ENCODE peak calls at places on chromosome 11, in four cellular contexts. B, V, F and Z are unnamed samples.

GRCh38 chr11:501001-501682 is 5.9 kb downstream of the RNH1 start:
- DNase-seq in B (no peak), V (no peak), F (no peak), Z (no peak)

GRCh38 chr11:9130297-9130696 is 38.9 kb upstream of the SCUBE2 start:
- DNase-seq in F (no peak), V (no peak), B (no peak), Z (no peak)

GRCh38 chr11:77030834-77031414 is 3.3 kb upstream of the B3GNT6 start:
- DNase-seq in B (no peak), V (no peak), F (no peak), Z (no peak)

GRCh38 chr11:118916842-118917388 is 8.8 kb downstream of the BCL9L start:
- DNase-seq in F (peak; percentile 99), B (peak; percentile 85), V (no peak), Z (peak; percentile 75)

GRCh38 chr11:122115520-122116343 is at the start of gene BLID:
- DNase-seq in V (no peak), F (peak; percentile 70), B (peak; percentile 54), Z (peak; percentile 46)

GRCh38 chr11:13118194-13118593 is 109.1 kb downstream of the RASSF10 start:
- DNase-seq in F (no peak), B (peak; percentile 90), V (no peak), Z (peak; percentile 97)

GRCh38 chr11:118401880-118402590 is 629 bp downstream of the ATP5MG start:
- DNase-seq in F (peak; percentile 31), B (peak; percentile 89), V (peak; percentile 17), Z (peak; percentile 92)

GRCh38 chr11:102115557-102115956 is 5.3 kb downstream of the YAP1 start:
- DNase-seq in F (peak; percentile 82), V (peak; percentile 45), B (peak; percentile 69), Z (peak; percentile 79)

GRCh38 chr11:104999716-105000115 is 23.3 kb downstream of the CASP5 start:
- DNase-seq in V (no peak), F (no peak), B (peak; percentile 19), Z (peak; percentile 3)

GRCh38 chr11:62552931-62553838 is 6.6 kb upstream of the AHNAK start:
- DNase-seq in F (peak; percentile 97), B (peak; percentile 98), V (no peak), Z (peak; percentile 96)
- H2AK5ac ChIP-seq in F (no peak overlapping the region), B (peak overlapping the region; percentile 100), V (peak overlapping the region; percentile 27), Z (peak overlapping the region; percentile 99)

GRCh38 chr11:111539426-111540113 is 950 bp upstream of the LAYN start:
- DNase-seq in B (peak; percentile 47), F (no peak), V (no peak), Z (no peak)

GRCh38 chr11:111538407-111539114 is 2.0 kb upstream of the LAYN start:
- DNase-seq in B (peak; percentile 51), V (no peak), F (no peak), Z (peak; percentile 43)

GRCh38 chr11:111541209-111542061 is 915 bp downstream of the LAYN start:
- DNase-seq in F (peak; percentile 77), B (peak; percentile 90), V (peak; percentile 9), Z (peak; percentile 92)

GRCh38 chr11:111540921-111541208 is 345 bp downstream of the LAYN start:
- DNase-seq in B (no peak), F (no peak), V (no peak), Z (no peak)

GRCh38 chr11:111540114-111540920 is at the start of gene LAYN:
- DNase-seq in F (peak; percentile 50), V (peak; percentile 33), B (peak; percentile 82), Z (peak; percentile 62)
- H2AK5ac ChIP-seq in F (no peak within 1 kb of the TSS), V (peak within 1 kb of the TSS; percentile 33), B (peak within 1 kb of the TSS; percentile 12), Z (peak within 1 kb of the TSS; percentile 92)

DNA sequence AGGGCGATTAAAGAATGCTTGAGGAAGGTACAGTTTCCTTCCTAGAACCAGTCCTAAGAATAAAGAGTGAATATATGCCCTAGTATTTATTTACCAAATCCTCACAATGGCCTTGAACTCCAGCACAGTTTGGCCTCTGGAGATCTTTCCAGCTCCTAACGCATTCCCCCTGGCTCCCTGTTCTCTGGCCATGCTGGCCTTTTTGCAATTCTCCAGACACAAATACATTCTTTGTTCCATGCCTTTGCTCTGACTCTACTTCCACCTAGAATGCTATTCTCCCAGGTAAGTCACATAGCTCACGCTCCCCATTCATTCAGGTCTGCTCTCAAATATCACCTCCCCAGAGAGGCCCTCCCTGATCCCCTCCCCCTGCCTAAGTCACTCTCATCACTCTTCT is 3.7 kb upstream of the DGKZ start:
- DNase-seq in B (no peak), F (peak; percentile 67), V (no peak), Z (no peak)
- H2AK5ac ChIP-seq in B (no peak overlapping the region), F (no peak overlapping the region), V (no peak overlapping the region), Z (no peak overlapping the region)

GRCh38 chr11:94780432-94780831 is 12.3 kb downstream of the AMOTL1 start:
- DNase-seq in B (no peak), F (no peak), V (no peak), Z (no peak)

GRCh38 chr11:94775576-94776327 is 7.6 kb downstream of the AMOTL1 start:
- DNase-seq in V (no peak), B (no peak), F (no peak), Z (no peak)

GRCh38 chr11:94774345-94774744 is 6.2 kb downstream of the AMOTL1 start:
- DNase-seq in V (no peak), F (no peak), B (peak; percentile 52), Z (peak; percentile 48)

GRCh38 chr11:94773842-94774241 is 5.7 kb downstream of the AMOTL1 start:
- DNase-seq in B (no peak), F (no peak), V (no peak), Z (no peak)

GRCh38 chr11:94776351-94777321 is 8.5 kb downstream of the AMOTL1 start:
- DNase-seq in F (peak; percentile 86), B (peak; percentile 68), V (no peak), Z (peak; percentile 74)
- H2AK5ac ChIP-seq in F (no peak overlapping the region), B (no peak overlapping the region), V (no peak overlapping the region), Z (peak overlapping the region; percentile 57)

GRCh38 chr11:7414729-7415536 is 70.4 kb upstream of the OLFML1 start:
- DNase-seq in V (no peak), F (no peak), B (no peak), Z (no peak)
- H2AK5ac ChIP-seq in V (no peak overlapping the region), F (no peak overlapping the region), B (no peak overlapping the region), Z (no peak overlapping the region)